ENCODE peak calls at places on chromosome 22, in six cellular contexts. I, D, T, M, X and S are unnamed samples.

GRCh38 chr22:49886346-49887073 is 31.7 kb downstream of the ALG12 start:
- DNase-seq in X (no peak), M (no peak), I (no peak), T (no peak), D (no peak), S (no peak)

GRCh38 chr22:45831394-45831793 is 145.6 kb downstream of the WNT7B start:
- DNase-seq in X (no peak), T (no peak), M (peak), I (no peak), D (no peak), S (no peak)

GRCh38 chr22:32473388-32473952 is 1.1 kb upstream of the FBXO7 start:
- DNase-seq in T (peak), I (peak), D (no peak), M (peak), X (peak), S (peak)

GRCh38 chr22:46730568-46731245 is 7.3 kb downstream of the CERK start:
- DNase-seq in T (no peak), M (no peak), I (no peak), D (no peak), X (peak), S (no peak)

GRCh38 chr22:21082248-21082647 is 36.5 kb downstream of the LRRC74B start:
- DNase-seq in X (no peak), D (no peak), I (no peak), T (no peak), M (no peak), S (no peak)

GRCh38 chr22:45218974-45219373 is 21.7 kb downstream of the KIAA0930 start:
- DNase-seq in M (no peak), D (no peak), T (no peak), I (no peak), X (no peak), S (no peak)

GRCh38 chr22:44618400-44618799 is 83.6 kb upstream of the PRR5 start:
- DNase-seq in D (no peak), M (no peak), X (no peak), I (no peak), T (no peak), S (no peak)

GRCh38 chr22:37782340-37783168 is 25.2 kb upstream of the GCAT start:
- DNase-seq in I (no peak), M (no peak), D (no peak), T (no peak), X (no peak), S (no peak)

GRCh38 chr22:19879651-19879995 is 24.9 kb upstream of the GNB1L start:
- DNase-seq in I (no peak), X (no peak), D (no peak), T (no peak), M (no peak), S (no peak)

GRCh38 chr22:46995501-46996360 is 233.3 kb downstream of the TBC1D22A start:
- DNase-seq in I (no peak), T (no peak), X (no peak), M (no peak), D (no peak), S (no peak)

GRCh38 chr22:19503869-19504268 is 20.3 kb downstream of the CLDN5 start:
- DNase-seq in X (no peak), T (no peak), M (no peak), D (no peak), I (no peak), S (no peak)

GRCh38 chr22:26672060-26672471 is 14.7 kb downstream of the MIAT start:
- DNase-seq in X (no peak), M (no peak), T (no peak), I (no peak), D (no peak), S (no peak)

GRCh38 chr22:35393116-35394010 is 6.6 kb upstream of the MCM5 start:
- DNase-seq in M (no peak), X (no peak), I (no peak), T (no peak), D (no peak), S (no peak)

GRCh38 chr22:35930933-35931332 is 97.7 kb downstream of the RBFOX2 start:
- DNase-seq in I (no peak), X (peak), T (peak), D (no peak), M (peak), S (peak)